ENCODE peak calls at places on chromosomes 2 and 18, in ten cellular contexts. One of them, this sample, is unnamed.

GRCh38 chr2:129369437-129369836 is 610.0 kb upstream of the RAB6C start:
- DNase-seq in IMR-90: no peak
- DNase-seq in LoVo: no peak
- DNase-seq in CD4-positive, CD25-positive, alpha-beta regulatory T cell: no peak
- DNase-seq in stimulated activated CD4-positive, alpha-beta T cell treated with anti-CD3 and anti-CD28 coated beads, Interleukin-4, amount 100 ng/mL, for 48 hours: no peak
- DNase-seq in sciatic nerve: no peak
- DNase-seq in DND-41: peak
- DNase-seq in NCI-H774: no peak
- DNase-seq in prostate gland: no peak
- DNase-seq in HL-60: no peak
- DNase-seq in this sample: no peak

GRCh38 chr2:227853765-227854271 is 17.6 kb upstream of the DAW1 start:
- DNase-seq in IMR-90: peak
- DNase-seq in LoVo: no peak
- DNase-seq in CD4-positive, CD25-positive, alpha-beta regulatory T cell: no peak
- DNase-seq in stimulated activated CD4-positive, alpha-beta T cell treated with anti-CD3 and anti-CD28 coated beads, Interleukin-4, amount 100 ng/mL, for 48 hours: no peak
- DNase-seq in sciatic nerve: no peak
- DNase-seq in DND-41: no peak
- DNase-seq in NCI-H774: no peak
- DNase-seq in prostate gland: no peak
- DNase-seq in HL-60: no peak
- DNase-seq in this sample: no peak

GRCh38 chr18:22172594-22173049 is 3.2 kb downstream of the GATA6 start:
- DNase-seq in IMR-90: no peak
- DNase-seq in LoVo: no peak
- DNase-seq in CD4-positive, CD25-positive, alpha-beta regulatory T cell: no peak
- DNase-seq in stimulated activated CD4-positive, alpha-beta T cell treated with anti-CD3 and anti-CD28 coated beads, Interleukin-4, amount 100 ng/mL, for 48 hours: no peak
- DNase-seq in sciatic nerve: no peak
- DNase-seq in DND-41: no peak
- DNase-seq in NCI-H774: no peak
- DNase-seq in prostate gland: no peak
- DNase-seq in HL-60: no peak
- DNase-seq in this sample: no peak

GRCh38 chr18:48036191-48036590 is 105.7 kb upstream of the SMAD2 start:
- DNase-seq in IMR-90: no peak
- DNase-seq in LoVo: peak
- DNase-seq in CD4-positive, CD25-positive, alpha-beta regulatory T cell: no peak
- DNase-seq in stimulated activated CD4-positive, alpha-beta T cell treated with anti-CD3 and anti-CD28 coated beads, Interleukin-4, amount 100 ng/mL, for 48 hours: no peak
- DNase-seq in sciatic nerve: no peak
- DNase-seq in DND-41: no peak
- DNase-seq in NCI-H774: no peak
- DNase-seq in prostate gland: no peak
- DNase-seq in HL-60: no peak
- DNase-seq in this sample: no peak

GRCh38 chr2:10620481-10620880 is 69.3 kb downstream of the NOL10 start:
- DNase-seq in IMR-90: peak
- DNase-seq in LoVo: no peak
- DNase-seq in CD4-positive, CD25-positive, alpha-beta regulatory T cell: no peak
- DNase-seq in stimulated activated CD4-positive, alpha-beta T cell treated with anti-CD3 and anti-CD28 coated beads, Interleukin-4, amount 100 ng/mL, for 48 hours: no peak
- DNase-seq in sciatic nerve: no peak
- DNase-seq in DND-41: no peak
- DNase-seq in NCI-H774: no peak
- DNase-seq in prostate gland: no peak
- DNase-seq in HL-60: peak
- DNase-seq in this sample: no peak

GRCh38 chr2:65722028-65722427 is 289.6 kb upstream of the SPRED2 start:
- DNase-seq in IMR-90: peak
- DNase-seq in LoVo: no peak
- DNase-seq in CD4-positive, CD25-positive, alpha-beta regulatory T cell: no peak
- DNase-seq in stimulated activated CD4-positive, alpha-beta T cell treated with anti-CD3 and anti-CD28 coated beads, Interleukin-4, amount 100 ng/mL, for 48 hours: no peak
- DNase-seq in sciatic nerve: peak
- DNase-seq in DND-41: no peak
- DNase-seq in NCI-H774: no peak
- DNase-seq in prostate gland: no peak
- DNase-seq in HL-60: no peak
- DNase-seq in this sample: no peak

GRCh38 chr2:236658974-236659757 is 89.5 kb downstream of the ACKR3 start:
- DNase-seq in IMR-90: no peak
- DNase-seq in LoVo: no peak
- DNase-seq in CD4-positive, CD25-positive, alpha-beta regulatory T cell: no peak
- DNase-seq in stimulated activated CD4-positive, alpha-beta T cell treated with anti-CD3 and anti-CD28 coated beads, Interleukin-4, amount 100 ng/mL, for 48 hours: no peak
- DNase-seq in sciatic nerve: no peak
- DNase-seq in DND-41: no peak
- DNase-seq in NCI-H774: no peak
- DNase-seq in prostate gland: no peak
- DNase-seq in HL-60: no peak
- DNase-seq in this sample: no peak

GRCh38 chr18:10715791-10716190 is 190.0 kb downstream of the NAPG start:
- DNase-seq in IMR-90: peak
- DNase-seq in LoVo: no peak
- DNase-seq in CD4-positive, CD25-positive, alpha-beta regulatory T cell: no peak
- DNase-seq in stimulated activated CD4-positive, alpha-beta T cell treated with anti-CD3 and anti-CD28 coated beads, Interleukin-4, amount 100 ng/mL, for 48 hours: no peak
- DNase-seq in sciatic nerve: no peak
- DNase-seq in DND-41: no peak
- DNase-seq in NCI-H774: no peak
- DNase-seq in prostate gland: no peak
- DNase-seq in HL-60: no peak
- DNase-seq in this sample: no peak

GRCh38 chr2:170391018-170391417 is 213.1 kb downstream of the MYO3B start:
- DNase-seq in IMR-90: no peak
- DNase-seq in LoVo: no peak
- DNase-seq in CD4-positive, CD25-positive, alpha-beta regulatory T cell: no peak
- DNase-seq in stimulated activated CD4-positive, alpha-beta T cell treated with anti-CD3 and anti-CD28 coated beads, Interleukin-4, amount 100 ng/mL, for 48 hours: no peak
- DNase-seq in sciatic nerve: no peak
- DNase-seq in DND-41: no peak
- DNase-seq in NCI-H774: no peak
- DNase-seq in prostate gland: no peak
- DNase-seq in HL-60: no peak
- DNase-seq in this sample: no peak

GRCh38 chr2:33620-34019 is 12.7 kb downstream of the FAM110C start:
- DNase-seq in IMR-90: no peak
- DNase-seq in LoVo: peak
- DNase-seq in CD4-positive, CD25-positive, alpha-beta regulatory T cell: no peak
- DNase-seq in stimulated activated CD4-positive, alpha-beta T cell treated with anti-CD3 and anti-CD28 coated beads, Interleukin-4, amount 100 ng/mL, for 48 hours: peak
- DNase-seq in sciatic nerve: no peak
- DNase-seq in DND-41: no peak
- DNase-seq in NCI-H774: no peak
- DNase-seq in prostate gland: peak
- DNase-seq in HL-60: no peak
- DNase-seq in this sample: peak

This sample was measured in activated CD4-positive, alpha-beta T cell treated with anti-CD3 and anti-CD28 coated beads for 36 hours.